ENCODE peak calls at places on chromosome 15, in eight cellular contexts. L is T-helper 9 cell; O is NCI-H1105 treated with DMSO at 0.1 percent for 48 hours; N is IMR-90; D is SW480; M is NCI-H748 treated with DMSO at 0.1 percent for 48 hours; J is activated CD8-positive, alpha-beta memory T cell treated with anti-CD3 and anti-CD28 coated beads for 48 hours; X is fibroblast of mammary gland. F is an unnamed sample.

GRCh38 chr15:100918690-100919480 is at the start of gene LRRK1:
- DNase-seq in L (no peak), O (peak; percentile 53), N (peak; percentile 40), D (peak; percentile 59), M (no peak), J (peak; percentile 10), X (peak; percentile 32), F (peak; percentile 60)

GRCh38 chr15:66802087-66803001 is 100.3 kb downstream of the SMAD6 start:
- DNase-seq in L (no peak), O (no peak), N (peak; percentile 62), D (no peak), M (no peak), J (no peak), X (peak; percentile 46), F (no peak)

GRCh38 chr15:24645627-24646026 is 29.9 kb upstream of the NPAP1 start:
- DNase-seq in L (no peak), O (no peak), N (no peak), D (no peak), M (no peak), J (no peak), X (no peak), F (no peak)

GRCh38 chr15:83746231-83746630 is 92.3 kb downstream of the ADAMTSL3 start:
- DNase-seq in L (no peak), O (no peak), N (no peak), D (no peak), M (peak; percentile 5), J (no peak), X (peak; percentile 18), F (no peak)

GRCh38 chr15:84810073-84810840 is 6.9 kb upstream of the ALPK3 start:
- DNase-seq in L (no peak), O (no peak), N (peak; percentile 62), D (no peak), M (no peak), J (no peak), X (peak; percentile 48), F (no peak)

GRCh38 chr15:98906712-98907083 is 100.9 kb downstream of the PGPEP1L start:
- DNase-seq in L (no peak), O (no peak), N (peak; percentile 58), D (peak; percentile 22), M (no peak), J (no peak), X (peak; percentile 50), F (no peak)

GRCh38 chr15:72312605-72313447 is 7.1 kb downstream of the CELF6 start:
- DNase-seq in L (peak; percentile 41), O (peak; percentile 76), N (peak; percentile 62), D (peak; percentile 73), M (peak; percentile 8), J (no peak), X (peak; percentile 73), F (peak; percentile 68)

GRCh38 chr15:73403171-73403570 is 34.4 kb upstream of the HCN4 start:
- DNase-seq in L (no peak), O (no peak), N (no peak), D (no peak), M (no peak), J (no peak), X (peak; percentile 54), F (no peak)

GRCh38 chr15:89836255-89837133 is 21.8 kb upstream of the ANPEP start:
- DNase-seq in L (no peak), O (no peak), N (peak; percentile 96), D (no peak), M (no peak), J (no peak), X (peak; percentile 95), F (no peak)

GRCh38 chr15:66701422-66702034 is 508 bp upstream of the SMAD6 start:
- DNase-seq in L (peak; percentile 9), O (peak; percentile 66), N (no peak), D (no peak), M (no peak), J (no peak), X (peak; percentile 29), F (peak; percentile 51)

F was measured in GM12892.